ENCODE peak calls at places on chromosomes 1 and 21, in four cellular contexts. J is A549, X is K562, F is H1. A is an unnamed sample.

GRCh38 chr1:203768158-203768725 is 3.3 kb downstream of the LAX1 start:
- DNase-seq in J (no peak), X (no peak), F (no peak), A (no peak)

GRCh38 chr1:58976294-58976693 is 192.4 kb upstream of the JUN start:
- DNase-seq in J (no peak), X (no peak), F (no peak), A (no peak)

GRCh38 chr1:29390491-29391361 is 154.4 kb downstream of the PTPRU start:
- DNase-seq in J (no peak), X (no peak), F (peak; percentile 38), A (no peak)

GRCh38 chr1:203354246-203354645 is 3.3 kb upstream of the FMOD start:
- DNase-seq in J (no peak), X (no peak), F (no peak), A (peak; percentile 90)

GRCh38 chr1:245153081-245153644 is 1.6 kb upstream of the KIF26B start:
- DNase-seq in J (peak; percentile 77), X (peak; percentile 81), F (peak; percentile 80), A (peak; percentile 72)

GRCh38 chr1:164651378-164651951 is 92.5 kb downstream of the PBX1 start:
- DNase-seq in J (peak; percentile 65), X (no peak), F (no peak), A (peak; percentile 25)

GRCh38 chr1:240258910-240259309 is 167.2 kb downstream of the FMN2 start:
- DNase-seq in J (no peak), X (no peak), F (no peak), A (peak; percentile 92)

GRCh38 chr21:25528511-25528910 is 78.8 kb downstream of the MRPL39 start:
- DNase-seq in J (no peak), X (no peak), F (no peak), A (no peak)

GRCh38 chr21:36743446-36743845 is 44.5 kb downstream of the SIM2 start:
- DNase-seq in J (no peak), X (peak; percentile 12), F (no peak), A (no peak)

GRCh38 chr1:43305461-43305860 is 4.7 kb downstream of the TIE1 start:
- DNase-seq in J (no peak), X (no peak), F (no peak), A (no peak)

GRCh38 chr1:224769987-224770693 is 154.0 kb downstream of the CNIH3 start:
- DNase-seq in J (no peak), X (no peak), F (no peak), A (peak; percentile 74)

GRCh38 chr1:100219879-100220278 is 29.8 kb downstream of the DBT start:
- DNase-seq in J (no peak), X (no peak), F (no peak), A (no peak)

GRCh38 chr1:5717031-5717682 is 275.1 kb downstream of the NPHP4 start:
- DNase-seq in J (no peak), X (no peak), F (no peak), A (no peak)

GRCh38 chr1:93605812-93606512 is 75.7 kb downstream of the BCAR3 start:
- DNase-seq in J (peak; percentile 67), X (no peak), F (no peak), A (peak; percentile 97)

GRCh38 chr1:13830616-13831280 is 130.8 kb downstream of the PRDM2 start:
- DNase-seq in J (no peak), X (no peak), F (no peak), A (peak; percentile 7)

GRCh38 chr1:22903113-22903512 is 69.6 kb downstream of the LACTBL1 start:
- DNase-seq in J (no peak), X (no peak), F (no peak), A (peak; percentile 78)

GRCh38 chr1:18151436-18151835 is 43.8 kb downstream of the IGSF21 start:
- DNase-seq in J (no peak), X (no peak), F (no peak), A (no peak)

GRCh38 chr1:201377611-201378092 is at the start of gene TNNT2:
- DNase-seq in J (no peak), X (no peak), F (no peak), A (peak; percentile 28)

GRCh38 chr1:67713071-67713806 is 28.2 kb downstream of the GADD45A start:
- DNase-seq in J (peak; percentile 44), X (peak; percentile 61), F (no peak), A (peak; percentile 91)

GRCh38 chr21:15741510-15741909 is 11.7 kb downstream of the USP25 start:
- DNase-seq in J (no peak), X (no peak), F (no peak), A (peak; percentile 67)

GRCh38 chr1:72485786-72486185 is 203.4 kb upstream of the NEGR1 start:
- DNase-seq in J (no peak), X (no peak), F (no peak), A (peak; percentile 23)

GRCh38 chr1:228177183-228177475 is 11.5 kb downstream of the IBA57 start:
- DNase-seq in J (no peak), X (no peak), F (no peak), A (no peak)

GRCh38 chr1:203282720-203283542 is 22.4 kb upstream of the BTG2 start:
- DNase-seq in J (no peak), X (no peak), F (no peak), A (no peak)

GRCh38 chr1:115469703-115470476 is 131.8 kb upstream of the NGF start:
- DNase-seq in J (peak; percentile 43), X (peak; percentile 72), F (peak; percentile 90), A (peak; percentile 55)

GRCh38 chr1:171787686-171788480 is 6.4 kb downstream of the METTL13 start:
- DNase-seq in J (no peak), X (no peak), F (no peak), A (no peak)
- TF ChIP-seq MAFK in J (no peak), X (no peak), F (no peak), A (no peak)

DNA sequence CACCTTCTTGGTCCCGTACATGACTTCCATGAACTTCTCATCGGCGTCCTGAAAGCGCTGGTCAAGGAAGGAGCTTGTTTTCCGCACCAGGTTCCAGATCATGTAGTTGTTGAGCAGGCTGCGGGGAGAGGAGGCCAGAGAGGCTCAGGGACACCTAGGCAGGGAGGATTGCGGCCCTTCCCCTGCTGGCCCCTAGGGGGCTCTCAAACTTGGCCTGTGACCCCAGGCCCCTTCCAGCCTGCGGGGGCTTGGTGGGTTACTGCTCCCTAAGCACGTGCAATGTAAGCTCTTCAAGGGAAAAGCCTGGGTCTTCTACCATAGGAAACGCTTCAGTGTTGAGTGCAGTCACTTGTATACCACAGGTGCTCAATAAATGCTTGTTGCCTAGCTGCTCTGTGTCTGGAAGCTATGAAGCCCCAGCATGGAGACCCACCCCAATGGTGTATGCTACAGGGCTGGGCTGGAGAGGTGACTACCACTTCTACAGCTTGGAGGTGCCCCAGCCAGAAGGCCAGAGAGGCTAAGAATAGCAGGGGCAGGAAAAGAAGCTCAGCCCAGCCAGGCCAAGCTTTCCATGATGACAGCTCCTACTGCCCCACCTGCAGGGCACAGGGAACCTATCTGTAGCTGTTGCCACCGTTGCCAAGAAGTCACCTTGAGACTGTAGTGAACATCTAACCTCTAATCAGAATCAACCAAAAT is 45.1 kb downstream of the ECE1 start:
- DNase-seq in J (no peak), X (peak; percentile 53), F (peak; percentile 82), A (no peak)
- TF ChIP-seq CTCF in J (peak; percentile 30), X (peak; percentile 81), F (peak; percentile 87), A (peak; percentile 25)

GRCh38 chr1:113455374-113455773 is 65.1 kb downstream of the MAGI3 start:
- DNase-seq in J (no peak), X (no peak), F (no peak), A (no peak)

GRCh38 chr1:113456967-113457366 is 66.7 kb downstream of the MAGI3 start:
- DNase-seq in J (peak; percentile 93), X (no peak), F (no peak), A (peak; percentile 98)

GRCh38 chr1:113453771-113454083 is 63.4 kb downstream of the MAGI3 start:
- DNase-seq in J (no peak), X (no peak), F (no peak), A (peak; percentile 15)

DNA sequence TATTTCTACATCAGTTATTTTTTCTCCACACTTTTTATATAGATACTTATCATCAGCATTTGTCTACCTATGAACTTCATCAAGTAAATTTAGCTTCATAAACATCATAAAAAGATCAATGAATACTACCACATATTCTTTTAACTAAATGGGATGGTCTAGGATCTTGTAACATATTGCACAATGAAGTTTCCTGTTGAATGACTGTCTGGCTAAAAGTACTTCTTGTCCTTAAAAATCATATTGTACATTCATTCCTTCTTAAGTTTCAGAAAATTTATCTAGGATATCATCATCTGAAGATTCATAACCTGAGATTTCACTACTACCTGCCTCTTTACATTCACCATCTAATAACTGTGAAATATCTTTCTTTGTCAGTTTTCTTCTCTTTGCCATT is 69.0 kb downstream of the MAGI3 start:
- DNase-seq in J (no peak), X (no peak), F (no peak), A (no peak)
- TF ChIP-seq MAFK in J (no peak), X (no peak), F (no peak), A (no peak)

GRCh38 chr1:207259391-207259790 is 62.1 kb upstream of the CD55 start:
- DNase-seq in J (peak; percentile 33), X (no peak), F (no peak), A (peak; percentile 19)
- TF ChIP-seq CTCF in J (no peak), X (peak; percentile 51), F (peak; percentile 70), A (peak; percentile 45)

GRCh38 chr1:160374701-160375443 is 8.0 kb downstream of the NHLH1 start:
- DNase-seq in J (no peak), X (no peak), F (no peak), A (no peak)

GRCh38 chr1:160374291-160374690 is 7.4 kb downstream of the NHLH1 start:
- DNase-seq in J (no peak), X (no peak), F (no peak), A (no peak)

GRCh38 chr1:160375788-160376524 is 9.1 kb downstream of the NHLH1 start:
- DNase-seq in J (no peak), X (no peak), F (no peak), A (no peak)

GRCh38 chr1:160377585-160378206 is 10.8 kb downstream of the NHLH1 start:
- DNase-seq in J (no peak), X (no peak), F (no peak), A (peak; percentile 70)

GRCh38 chr1:160376525-160377131 is 9.8 kb downstream of the NHLH1 start:
- DNase-seq in J (peak; percentile 76), X (peak; percentile 77), F (no peak), A (peak; percentile 72)
- TF ChIP-seq MAFK in J (no peak), X (no peak), F (no peak), A (no peak)

DNA sequence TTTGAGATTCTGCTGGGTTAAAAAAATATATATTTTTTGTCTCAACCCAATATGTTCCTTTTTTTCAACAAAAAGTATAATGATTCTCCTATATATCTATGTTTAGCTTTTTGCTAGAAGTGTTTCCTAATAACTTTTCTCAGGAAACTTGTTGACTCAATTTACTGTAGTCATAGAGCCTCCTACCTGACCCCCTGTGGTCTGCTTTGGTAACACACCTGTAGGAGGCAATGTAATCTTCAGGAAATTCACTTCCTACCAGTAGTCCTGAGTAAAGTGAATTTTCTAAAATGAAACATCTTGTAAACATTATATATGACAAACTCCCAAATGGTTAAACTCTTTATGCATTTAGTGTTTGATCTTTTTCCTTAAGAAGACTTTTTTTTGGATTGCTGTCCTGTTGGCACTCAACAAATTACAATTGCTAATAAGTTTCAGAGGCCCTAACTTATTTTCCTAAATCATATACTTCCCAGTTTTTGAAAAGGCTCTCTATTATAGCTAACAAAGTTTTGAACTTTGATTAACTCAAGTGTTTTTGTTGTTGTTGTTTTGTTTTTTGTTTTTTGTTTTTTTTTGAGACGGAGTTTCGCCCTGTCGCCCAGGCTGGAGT is 118.3 kb downstream of the OLFML2B start:
- DNase-seq in J (peak; percentile 50), X (peak; percentile 53), F (no peak), A (peak; percentile 20)
- TF ChIP-seq CTCF in J (peak; percentile 44), X (peak; percentile 52), F (peak; percentile 58), A (peak; percentile 28)